ENCODE peak calls at places on chromosome 15, in six cellular contexts. R is colonic mucosa, I is WTC11, O is RPMI7951, B is nephron progenitor cell, U is T follicular helper cell. F is an unnamed sample.

GRCh38 chr15:47678047-47678446 is 39.3 kb upstream of the SEMA6D start:
- DNase-seq in B (no peak), I (no peak), R (no peak), O (no peak), U (no peak), F (no peak)

GRCh38 chr15:66115568-66116206 is 137.9 kb downstream of the MEGF11 start:
- DNase-seq in U (peak), B (no peak), O (no peak), R (peak), I (peak), F (no peak)

GRCh38 chr15:52436971-52437370 is 91.7 kb downstream of the MYO5A start:
- DNase-seq in U (no peak), O (no peak), I (no peak), R (no peak), B (no peak), F (no peak)

GRCh38 chr15:70091649-70092461 is 5.9 kb downstream of the TLE3 start:
- DNase-seq in R (peak), B (no peak), I (no peak), U (no peak), O (peak), F (no peak)

GRCh38 chr15:59437473-59437776 is 561 bp upstream of the FAM81A start:
- DNase-seq in B (no peak), R (peak), U (no peak), O (no peak), I (no peak), F (no peak)

GRCh38 chr15:79673416-79674123 is 223.2 kb downstream of the MTHFS start:
- DNase-seq in U (no peak), O (peak), B (no peak), I (no peak), R (no peak), F (no peak)

GRCh38 chr15:57596978-57597377 is 5.3 kb downstream of the MYZAP start:
- DNase-seq in I (no peak), O (no peak), B (no peak), U (no peak), R (no peak), F (no peak)

GRCh38 chr15:62697636-62698035 is 344.9 kb upstream of the TPM1 start:
- DNase-seq in I (no peak), R (no peak), U (no peak), O (no peak), B (no peak), F (no peak)

GRCh38 chr15:31412824-31413223 is 86.2 kb downstream of the KLF13 start:
- DNase-seq in B (no peak), I (no peak), R (no peak), O (peak), U (no peak), F (no peak)

GRCh38 chr15:64441852-64442251 is 18.5 kb upstream of the ZNF609 start:
- DNase-seq in O (no peak), I (no peak), U (no peak), B (no peak), R (no peak), F (no peak)

GRCh38 chr15:101496198-101496986 is 6.9 kb upstream of the PCSK6 start:
- DNase-seq in R (peak), I (no peak), B (peak), U (no peak), O (no peak), F (no peak)